ENCODE peak calls at places on chromosomes 3 and 15, in nine cellular contexts. Y is coronary artery; K is heart left ventricle; O is endodermal cell; G is PC-3; W is tibial artery; I is brain microvascular endothelial cell; L is AG10803; J is CD4-positive, alpha-beta memory T cell. F is an unnamed sample.

GRCh38 chr3:146308682-146309081 is 57.8 kb upstream of the PLSCR4 start:
- DNase-seq in J (no peak), Y (no peak), L (peak), K (no peak), O (no peak), W (no peak), G (peak), I (peak), F (no peak)

GRCh38 chr3:52494446-52494845 is 692 bp upstream of the STAB1 start:
- DNase-seq in G (no peak), O (peak), L (no peak), I (no peak), W (no peak), K (no peak), J (peak), Y (no peak), F (no peak)

GRCh38 chr15:64022571-64022970 is 23.7 kb downstream of the DAPK2 start:
- DNase-seq in G (no peak), I (no peak), Y (no peak), W (no peak), K (no peak), J (no peak), O (no peak), L (no peak), F (no peak)

GRCh38 chr15:70096215-70096974 is 1.3 kb downstream of the TLE3 start:
- DNase-seq in Y (no peak), K (peak), O (no peak), G (peak), I (peak), W (peak), J (peak), L (peak), F (peak)

GRCh38 chr3:27960133-27960532 is 238.0 kb upstream of the EOMES start:
- DNase-seq in O (no peak), G (peak), Y (no peak), I (no peak), W (no peak), J (no peak), K (no peak), L (peak), F (peak)

GRCh38 chr3:72161870-72162617 is 377.1 kb upstream of the PROK2 start:
- DNase-seq in G (peak), K (no peak), W (no peak), I (no peak), O (no peak), J (no peak), L (no peak), Y (no peak), F (no peak)

GRCh38 chr3:50156549-50156948 is 1.4 kb downstream of the SEMA3F start:
- DNase-seq in G (no peak), J (peak), I (no peak), L (no peak), K (no peak), W (no peak), O (no peak), Y (no peak), F (no peak)

GRCh38 chr15:74340139-74340538 is 27.3 kb downstream of the CYP11A1 start:
- DNase-seq in J (no peak), K (no peak), G (peak), L (peak), Y (peak), W (peak), O (no peak), I (peak), F (no peak)

GRCh38 chr15:46894644-46895043 is 822.7 kb upstream of the SEMA6D start:
- DNase-seq in K (no peak), G (no peak), W (no peak), I (no peak), J (no peak), Y (no peak), O (no peak), L (no peak), F (no peak)

GRCh38 chr15:34659056-34659455 is 75.6 kb upstream of the GOLGA8B start:
- DNase-seq in O (no peak), G (no peak), Y (no peak), W (no peak), J (no peak), I (no peak), L (no peak), K (no peak), F (no peak)

GRCh38 chr3:177932750-177933660 is 603.2 kb upstream of the KCNMB2 start:
- DNase-seq in Y (no peak), O (no peak), I (peak), W (no peak), J (no peak), L (peak), G (peak), K (no peak), F (no peak)

GRCh38 chr15:78162038-78162437 is 12.9 kb downstream of the IDH3A start:
- DNase-seq in I (no peak), G (no peak), W (no peak), Y (no peak), J (peak), K (no peak), L (no peak), O (no peak), F (no peak)

GRCh38 chr15:40114218-40114617 is 5.5 kb upstream of the BMF start:
- DNase-seq in L (no peak), K (no peak), O (no peak), J (no peak), I (no peak), Y (no peak), W (no peak), G (no peak), F (no peak)

GRCh38 chr3:133487920-133488540 is 85.5 kb upstream of the CDV3 start:
- DNase-seq in L (no peak), Y (no peak), G (peak), J (peak), K (no peak), O (peak), I (no peak), W (no peak), F (no peak)

GRCh38 chr3:8239718-8240698 is 261.6 kb upstream of the LMCD1 start:
- DNase-seq in K (no peak), G (peak), O (peak), W (no peak), Y (no peak), I (peak), J (no peak), L (peak), F (peak)

GRCh38 chr3:38364721-38365400 is 18.3 kb downstream of the XYLB start:
- DNase-seq in I (no peak), Y (no peak), L (no peak), G (no peak), J (no peak), K (no peak), W (no peak), O (no peak), F (no peak)

GRCh38 chr15:97995881-97996603 is 35.5 kb downstream of the ARRDC4 start:
- DNase-seq in J (no peak), K (no peak), O (peak), L (peak), I (no peak), G (peak), W (no peak), Y (no peak), F (peak)

GRCh38 chr15:29103825-29104565 is 165.6 kb downstream of the NSMCE3 start:
- DNase-seq in O (peak), J (no peak), Y (no peak), K (peak), I (peak), W (no peak), L (peak), G (peak), F (peak)

GRCh38 chr3:45976191-45977091 is 19.2 kb downstream of the FYCO1 start:
- DNase-seq in O (no peak), I (no peak), J (peak), K (no peak), L (no peak), G (no peak), W (no peak), Y (no peak), F (peak)

GRCh38 chr3:29144807-29145206 is 136.1 kb upstream of the RBMS3 start:
- DNase-seq in K (peak), W (no peak), Y (no peak), L (peak), J (no peak), O (no peak), G (peak), I (peak), F (no peak)

GRCh38 chr3:150583028-150583427 is 20.1 kb upstream of the SELENOT start:
- DNase-seq in Y (no peak), I (no peak), O (no peak), W (no peak), J (no peak), K (no peak), G (no peak), L (no peak), F (peak)

GRCh38 chr3:127748754-127749327 is 73.5 kb downstream of the MGLL start:
- DNase-seq in W (no peak), Y (no peak), G (no peak), L (peak), O (no peak), K (peak), I (no peak), J (no peak), F (no peak)

GRCh38 chr15:92714457-92715401 is 59.2 kb upstream of the FAM174B start:
- DNase-seq in I (peak), K (peak), W (peak), G (peak), O (peak), Y (peak), L (peak), J (peak), F (peak)

GRCh38 chr3:197746214-197746613 is 3.5 kb upstream of the FYTTD1 start:
- DNase-seq in W (no peak), G (no peak), K (no peak), Y (no peak), O (no peak), I (no peak), L (no peak), J (no peak), F (no peak)

GRCh38 chr15:92839696-92840095 is 60.4 kb upstream of the CHD2 start:
- DNase-seq in I (no peak), W (no peak), J (no peak), L (no peak), K (no peak), Y (no peak), O (no peak), G (no peak), F (no peak)

GRCh38 chr3:194690501-194691372 is 5.1 kb downstream of the FAM43A start:
- DNase-seq in W (no peak), K (peak), I (peak), O (no peak), Y (peak), G (peak), J (no peak), L (no peak), F (no peak)

GRCh38 chr3:49674491-49674983 is 386 bp downstream of the APEH start:
- DNase-seq in J (peak), I (no peak), O (no peak), G (no peak), K (no peak), L (no peak), Y (no peak), W (no peak), F (no peak)

GRCh38 chr15:57036352-57036751 is 117.9 kb downstream of the TCF12 start:
- DNase-seq in O (no peak), K (no peak), L (no peak), W (no peak), Y (no peak), I (no peak), J (no peak), G (no peak), F (no peak)
- H3K4me3 ChIP-seq in O (peak), K (no peak), L (no peak), W (no peak), Y (no peak), I (no peak), J (no peak), G (no peak), F (no peak)

GRCh38 chr15:52008698-52009434 is 10.2 kb upstream of the MAPK6 start:
- DNase-seq in W (no peak), I (no peak), Y (no peak), O (peak), G (peak), J (no peak), L (no peak), K (no peak), F (no peak)
- H3K4me3 ChIP-seq in W (no peak), I (no peak), Y (no peak), O (no peak), G (no peak), J (no peak), L (no peak), K (no peak), F (no peak)

GRCh38 chr3:128987297-128987696 is 6.6 kb downstream of the CFAP92 start:
- DNase-seq in W (no peak), G (no peak), L (no peak), I (no peak), J (no peak), O (no peak), Y (no peak), K (no peak), F (no peak)
- H3K4me3 ChIP-seq in W (no peak), G (no peak), L (no peak), I (no peak), J (no peak), O (no peak), Y (no peak), K (no peak), F (no peak)

GRCh38 chr3:14602006-14602803 is 49.4 kb upstream of the CCDC174 start:
- DNase-seq in G (peak), Y (no peak), K (no peak), O (peak), I (no peak), W (peak), J (no peak), L (no peak), F (no peak)
- H3K4me3 ChIP-seq in G (peak), Y (peak), K (peak), O (peak), I (no peak), W (peak), J (no peak), L (no peak), F (no peak)

GRCh38 chr15:99620178-99620577 is 54.4 kb downstream of the MEF2A start:
- DNase-seq in O (no peak), L (no peak), G (no peak), W (no peak), K (no peak), Y (no peak), I (no peak), J (no peak), F (no peak)

GRCh38 chr15:99621767-99622166 is 56.0 kb downstream of the MEF2A start:
- DNase-seq in I (no peak), J (no peak), L (no peak), W (no peak), Y (no peak), O (no peak), G (no peak), K (no peak), F (no peak)

GRCh38 chr15:99618941-99619411 is 53.2 kb downstream of the MEF2A start:
- DNase-seq in G (peak), W (no peak), J (no peak), I (no peak), O (peak), L (peak), Y (no peak), K (no peak), F (no peak)

GRCh38 chr15:99616773-99617342 is 51.1 kb downstream of the MEF2A start:
- DNase-seq in G (no peak), J (no peak), W (no peak), O (no peak), K (no peak), L (no peak), I (no peak), Y (no peak), F (no peak)

DNA sequence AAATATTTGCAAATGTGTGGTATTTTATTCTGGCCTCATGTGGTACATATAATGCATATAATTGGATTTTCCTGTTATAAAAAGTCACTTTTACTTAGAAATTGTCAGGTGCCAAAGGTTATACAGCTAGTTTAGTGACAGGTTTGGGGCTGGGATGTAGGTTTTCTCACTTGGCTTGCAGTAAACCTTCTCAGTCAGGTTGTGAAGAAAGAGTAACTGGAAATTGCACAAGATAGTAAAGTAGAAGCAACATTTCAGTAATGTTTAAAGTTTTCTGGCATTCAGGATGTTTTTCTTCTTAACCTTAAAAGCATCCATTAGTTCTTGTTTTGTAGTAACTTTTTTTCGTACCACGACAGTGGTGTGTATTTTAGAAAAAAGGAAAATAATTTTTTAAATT is 53.9 kb downstream of the MEF2A start:
- DNase-seq in O (no peak), W (no peak), G (no peak), I (no peak), K (no peak), J (no peak), L (peak), Y (no peak), F (no peak)
- H3K4me3 ChIP-seq in O (no peak), W (no peak), G (no peak), I (no peak), K (no peak), J (no peak), L (no peak), Y (no peak), F (no peak)

GRCh38 chr3:138875096-138875753 is 40.5 kb upstream of the PIK3CB start:
- DNase-seq in I (no peak), W (no peak), Y (no peak), K (no peak), J (no peak), O (no peak), L (no peak), G (no peak), F (no peak)

GRCh38 chr3:138874555-138874898 is 39.8 kb upstream of the PIK3CB start:
- DNase-seq in O (no peak), I (no peak), K (no peak), G (no peak), L (no peak), J (no peak), W (no peak), Y (no peak), F (no peak)

GRCh38 chr3:138872632-138873031 is 37.9 kb upstream of the PIK3CB start:
- DNase-seq in G (no peak), W (no peak), O (no peak), J (no peak), I (no peak), Y (no peak), L (no peak), K (no peak), F (no peak)

GRCh38 chr3:138877246-138877645 is 42.5 kb upstream of the PIK3CB start:
- DNase-seq in K (no peak), J (no peak), G (no peak), I (no peak), W (no peak), L (no peak), O (no peak), Y (no peak), F (no peak)

GRCh38 chr3:138875754-138876664 is 41.3 kb upstream of the PIK3CB start:
- DNase-seq in L (no peak), I (peak), K (no peak), Y (no peak), W (no peak), G (no peak), J (no peak), O (no peak), F (peak)
- H3K4me3 ChIP-seq in L (no peak), I (no peak), K (peak), Y (no peak), W (no peak), G (no peak), J (no peak), O (peak), F (no peak)

GRCh38 chr3:94064243-94064642 is 1.4 kb downstream of the NSUN3 start:
- DNase-seq in I (no peak), K (no peak), W (no peak), L (no peak), G (no peak), O (no peak), J (no peak), Y (no peak), F (no peak)
- H3K4me3 ChIP-seq in I (no peak), K (peak), W (peak), L (no peak), G (peak), O (peak), J (no peak), Y (peak), F (no peak)